ENCODE peak calls at places on chromosomes 11 and 22, in five cellular contexts. K is mesendoderm, B is IMR-90, C is H9, V is H1. D is an unnamed sample.

GRCh38 chr11:83694191-83694905 is 408.2 kb upstream of the CCDC90B start:
- DNase-seq in C (no peak), V (no peak), K (no peak), B (no peak), D (no peak)

GRCh38 chr11:103537904-103538502 is 428.8 kb downstream of the DYNC2H1 start:
- DNase-seq in B (peak; percentile 47), C (no peak), V (no peak), K (peak; percentile 37), D (peak; percentile 26)

GRCh38 chr22:20089977-20090729 is 10.1 kb downstream of the DGCR8 start:
- DNase-seq in C (no peak), V (no peak), B (peak; percentile 77), K (no peak), D (peak; percentile 26)

GRCh38 chr11:91396243-91397133 is 828.1 kb upstream of the FAT3 start:
- DNase-seq in K (no peak), V (no peak), C (no peak), B (peak; percentile 0), D (peak; percentile 8)

GRCh38 chr11:11845066-11845465 is 3.3 kb downstream of the USP47 start:
- DNase-seq in C (no peak), B (no peak), K (peak; percentile 56), V (no peak), D (no peak)

GRCh38 chr11:12205330-12205729 is 94.9 kb downstream of the MICAL2 start:
- DNase-seq in B (peak; percentile 87), V (no peak), C (no peak), K (no peak), D (peak; percentile 41)

GRCh38 chr11:77619576-77620198 is 17.9 kb downstream of the CLNS1A start:
- DNase-seq in B (peak; percentile 54), V (no peak), C (no peak), K (peak; percentile 71), D (peak; percentile 54)

GRCh38 chr22:44594951-44595350 is 96.9 kb upstream of the RTL6 start:
- DNase-seq in B (peak; percentile 8), C (no peak), V (no peak), K (no peak), D (no peak)

GRCh38 chr11:120558754-120559431 is 47.3 kb downstream of the GRIK4 start:
- DNase-seq in B (no peak), C (no peak), V (no peak), K (no peak), D (no peak)

GRCh38 chr11:35126000-35126878 is 12.7 kb upstream of the CD44 start:
- DNase-seq in V (no peak), K (no peak), C (no peak), B (no peak), D (no peak)

GRCh38 chr22:24420072-24420976 is 7.1 kb upstream of the ADORA2A start:
- DNase-seq in K (no peak), V (no peak), B (no peak), C (no peak), D (no peak)

GRCh38 chr22:32967285-32968101 is 90.7 kb downstream of the SYN3 start:
- DNase-seq in B (no peak), C (no peak), V (no peak), K (no peak), D (no peak)

GRCh38 chr11:36132940-36133339 is 156.3 kb downstream of the COMMD9 start:
- DNase-seq in B (peak; percentile 41), V (no peak), K (no peak), C (no peak), D (no peak)

GRCh38 chr22:29691636-29692326 is 28.0 kb upstream of the CABP7 start:
- DNase-seq in K (peak; percentile 74), V (peak; percentile 66), B (no peak), C (peak; percentile 81), D (no peak)

GRCh38 chr11:113022267-113022666 is 61.0 kb downstream of the NCAM1 start:
- DNase-seq in C (no peak), V (no peak), B (no peak), K (no peak), D (peak; percentile 43)

GRCh38 chr11:20397281-20397680 is 9.8 kb downstream of the PRMT3 start:
- DNase-seq in C (no peak), K (peak; percentile 66), B (peak; percentile 57), V (no peak), D (peak; percentile 63)

GRCh38 chr11:33631749-33632091 is 68.9 kb downstream of the C11orf91 start:
- DNase-seq in B (no peak), C (no peak), V (no peak), K (no peak), D (no peak)

GRCh38 chr11:60130496-60130895 is 42.0 kb downstream of the MS4A2 start:
- DNase-seq in V (peak; percentile 15), B (no peak), C (peak; percentile 43), K (peak; percentile 88), D (peak; percentile 38)

GRCh38 chr11:11510939-11511338 is 110.9 kb downstream of the GALNT18 start:
- DNase-seq in K (no peak), C (no peak), V (no peak), B (peak; percentile 17), D (no peak)

GRCh38 chr11:102196816-102197215 is 86.6 kb downstream of the YAP1 start:
- DNase-seq in K (no peak), V (no peak), C (no peak), B (peak; percentile 56), D (peak; percentile 62)

GRCh38 chr11:1335811-1336761 is 26.7 kb upstream of the TOLLIP start:
- DNase-seq in C (peak; percentile 66), K (peak; percentile 81), V (no peak), B (peak; percentile 71), D (peak; percentile 90)

GRCh38 chr11:96000064-96000463 is 76.2 kb upstream of the MTMR2 start:
- DNase-seq in V (no peak), K (no peak), C (no peak), B (no peak), D (no peak)

GRCh38 chr11:13667245-13667644 is 1.2 kb upstream of the FAR1 start:
- DNase-seq in B (peak; percentile 3), C (no peak), V (no peak), K (no peak), D (no peak)

DNA sequence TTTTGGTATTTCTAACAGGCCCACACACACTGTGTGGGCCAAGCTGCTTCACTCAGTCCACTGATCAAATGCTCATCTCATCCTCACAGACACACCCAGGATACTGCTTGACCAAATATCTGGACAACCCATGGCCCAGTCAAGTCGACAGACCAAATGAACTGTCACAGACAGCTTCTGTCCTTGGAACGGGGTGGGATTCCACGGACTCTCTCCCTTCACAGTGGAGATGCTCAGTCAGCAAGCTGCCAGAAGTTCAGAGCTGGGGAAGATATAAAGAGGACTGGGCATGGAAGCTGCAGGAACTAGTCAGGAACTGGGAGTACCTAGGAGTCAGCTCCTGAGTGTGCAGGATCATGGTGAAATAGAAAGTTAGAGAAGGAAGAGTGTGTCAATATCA is 34.6 kb upstream of the CD81 start:
- DNase-seq in V (no peak), C (no peak), K (no peak), B (no peak), D (no peak)
- H3K4me1 ChIP-seq in V (peaks cover 2% of the 10 kb centered on the region), C (no peaks in the 10 kb centered on the region), K (peaks cover 2% of the 10 kb centered on the region), B (no peaks in the 10 kb centered on the region), D (no peaks in the 10 kb centered on the region)

DNA sequence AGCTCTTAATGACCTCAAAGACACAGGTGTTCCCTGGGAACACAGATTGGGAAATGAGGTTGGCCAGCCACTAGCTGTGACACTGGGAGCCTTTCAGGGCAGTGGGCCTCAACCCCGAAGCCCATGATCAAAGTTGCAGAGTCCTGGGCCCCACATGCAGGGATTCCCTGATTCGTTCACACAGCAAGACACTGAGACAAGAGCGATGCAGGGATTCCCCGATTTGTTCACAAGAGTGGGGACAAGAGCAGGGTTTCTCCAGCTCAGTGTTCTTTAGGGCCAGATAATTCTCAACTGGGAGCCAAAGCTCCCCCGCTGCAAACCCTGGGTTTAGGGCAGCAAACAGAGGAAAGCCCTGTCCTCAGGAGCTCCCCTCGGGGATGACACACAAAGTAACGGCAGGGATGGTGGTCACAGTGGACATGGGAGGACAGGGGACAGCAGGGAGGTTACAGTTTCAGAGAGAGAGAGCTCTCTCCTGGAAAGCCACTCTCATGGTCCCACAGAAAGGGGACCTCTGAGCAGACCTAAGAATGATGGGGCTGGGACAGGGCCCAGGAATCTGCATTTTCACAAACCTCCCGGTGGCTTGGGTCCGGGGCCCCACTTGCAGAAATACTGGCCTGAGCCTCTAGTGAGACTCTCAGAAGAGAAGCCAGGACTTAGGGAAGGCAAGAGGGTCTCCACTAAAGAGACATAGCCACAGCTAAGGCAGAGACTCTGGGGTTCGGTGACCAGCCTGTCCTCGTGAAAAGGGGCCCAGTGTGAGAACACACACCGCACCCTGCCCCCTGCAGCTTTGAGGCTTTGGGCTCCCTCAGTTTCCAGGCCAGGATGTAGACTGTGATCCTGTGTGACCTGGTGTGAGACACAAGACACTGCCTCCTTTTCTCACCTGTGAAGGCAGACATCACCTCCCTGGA is 7.4 kb upstream of the GNAZ start:
- DNase-seq in K (no peak), B (no peak), C (peak; percentile 10), V (no peak), D (no peak)
- H3K23ac ChIP-seq in K (no peak overlapping the region), B (no peak overlapping the region), C (no peak overlapping the region), V (no peak overlapping the region), D (no peak overlapping the region)

GRCh38 chr22:35348026-35348590 is 32.8 kb upstream of the HMOX1 start:
- DNase-seq in C (no peak), K (no peak), B (no peak), V (no peak), D (no peak)

GRCh38 chr22:35349368-35349703 is 31.6 kb upstream of the HMOX1 start:
- DNase-seq in V (no peak), B (no peak), K (no peak), C (no peak), D (no peak)

GRCh38 chr22:35347462-35347861 is 33.4 kb upstream of the HMOX1 start:
- DNase-seq in C (no peak), K (no peak), V (no peak), B (no peak), D (no peak)

GRCh38 chr22:35349704-35350538 is 31.0 kb upstream of the HMOX1 start:
- DNase-seq in K (no peak), V (no peak), B (peak; percentile 37), C (no peak), D (no peak)

DNA sequence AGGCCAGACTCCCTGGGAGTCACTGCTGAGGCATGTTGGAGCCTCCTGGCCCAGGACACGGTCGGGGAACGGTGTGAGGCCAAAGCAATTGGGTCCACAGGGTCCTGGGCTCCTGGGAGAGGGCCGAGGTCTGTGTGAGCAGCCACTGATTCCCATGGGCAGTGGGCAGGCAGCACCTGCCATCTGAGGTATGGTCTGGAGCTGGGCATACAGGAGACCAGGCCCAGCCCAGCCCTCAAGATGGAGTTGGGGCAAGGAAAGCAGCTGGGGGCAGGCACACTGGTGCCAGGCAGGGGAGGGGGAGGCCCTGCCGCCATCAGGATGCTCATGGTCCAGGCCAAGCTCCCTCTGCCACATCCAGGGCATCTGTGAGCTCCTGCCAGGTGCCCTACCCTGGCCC is 32.2 kb upstream of the HMOX1 start:
- DNase-seq in K (no peak), B (no peak), V (no peak), C (no peak), D (no peak)
- H3K4me1 ChIP-seq in K (no peaks in the 10 kb centered on the region), B (peaks cover 10% of the 10 kb centered on the region), V (peaks cover 12% of the 10 kb centered on the region), C (no peaks in the 10 kb centered on the region), D (peaks cover 32% of the 10 kb centered on the region)

GRCh38 chr11:130314184-130314748 is 451 bp downstream of the ZBTB44 start:
- DNase-seq in B (peak; percentile 1), C (peak; percentile 63), V (no peak), K (no peak), D (no peak)
- H3K23ac ChIP-seq in B (no peak overlapping the region), C (no peak overlapping the region), V (no peak overlapping the region), K (no peak overlapping the region), D (no peak overlapping the region)

D was measured in mesenchymal stem cell.